ENCODE peak calls at places on chromosomes 16 and 17, in four cellular contexts. One of them, this sample, is unnamed.

GRCh38 chr17:28745777-28746473 is 2.1 kb downstream of the TRAF4 start:
- DNase-seq in foreskin fibroblast: no peak
- DNase-seq in astrocyte of the cerebellum: no peak
- DNase-seq in thoracic aorta: no peak
- DNase-seq in this sample: no peak

GRCh38 chr17:36825113-36825955 is 111.9 kb upstream of the LHX1 start:
- DNase-seq in foreskin fibroblast: no peak
- DNase-seq in astrocyte of the cerebellum: no peak
- DNase-seq in thoracic aorta: no peak
- DNase-seq in this sample: no peak

GRCh38 chr16:54290203-54291106 is 3.9 kb upstream of the IRX3 start:
- DNase-seq in foreskin fibroblast: no peak
- DNase-seq in astrocyte of the cerebellum: no peak
- DNase-seq in thoracic aorta: no peak
- DNase-seq in this sample: no peak

GRCh38 chr16:70772493-70772892 is 28.5 kb downstream of the VAC14 start:
- DNase-seq in foreskin fibroblast: peak; percentile 44
- DNase-seq in astrocyte of the cerebellum: no peak
- DNase-seq in thoracic aorta: no peak
- DNase-seq in this sample: no peak

GRCh38 chr16:55169780-55170179 is 154.2 kb upstream of the IRX6 start:
- DNase-seq in foreskin fibroblast: no peak
- DNase-seq in astrocyte of the cerebellum: no peak
- DNase-seq in thoracic aorta: no peak
- DNase-seq in this sample: no peak

GRCh38 chr16:4364196-4365013 is 7.2 kb upstream of the VASN start:
- DNase-seq in foreskin fibroblast: no peak
- DNase-seq in astrocyte of the cerebellum: no peak
- DNase-seq in thoracic aorta: no peak
- DNase-seq in this sample: no peak

GRCh38 chr16:70152578-70153302 is 20.8 kb upstream of the CLEC18C start:
- DNase-seq in foreskin fibroblast: no peak
- DNase-seq in astrocyte of the cerebellum: no peak
- DNase-seq in thoracic aorta: no peak
- DNase-seq in this sample: no peak

GRCh38 chr17:50046179-50046578 is 9.7 kb upstream of the ITGA3 start:
- DNase-seq in foreskin fibroblast: no peak
- DNase-seq in astrocyte of the cerebellum: no peak
- DNase-seq in thoracic aorta: no peak
- DNase-seq in this sample: no peak

GRCh38 chr17:58005031-58005727 is 1.9 kb downstream of the SRSF1 start:
- DNase-seq in foreskin fibroblast: no peak
- DNase-seq in astrocyte of the cerebellum: no peak
- DNase-seq in thoracic aorta: no peak
- DNase-seq in this sample: no peak

GRCh38 chr16:30953511-30954124 is 3.9 kb upstream of the SETD1A start:
- DNase-seq in foreskin fibroblast: peak; percentile 60
- DNase-seq in astrocyte of the cerebellum: peak; percentile 47
- DNase-seq in thoracic aorta: no peak
- DNase-seq in this sample: peak; percentile 45

GRCh38 chr17:52383493-52384100 is 225.1 kb upstream of the CA10 start:
- DNase-seq in foreskin fibroblast: no peak
- DNase-seq in astrocyte of the cerebellum: no peak
- DNase-seq in thoracic aorta: no peak
- DNase-seq in this sample: peak; percentile 1

GRCh38 chr16:16001856-16002255 is 52.4 kb downstream of the ABCC1 start:
- DNase-seq in foreskin fibroblast: no peak
- DNase-seq in astrocyte of the cerebellum: no peak
- DNase-seq in thoracic aorta: no peak
- DNase-seq in this sample: no peak

DNA sequence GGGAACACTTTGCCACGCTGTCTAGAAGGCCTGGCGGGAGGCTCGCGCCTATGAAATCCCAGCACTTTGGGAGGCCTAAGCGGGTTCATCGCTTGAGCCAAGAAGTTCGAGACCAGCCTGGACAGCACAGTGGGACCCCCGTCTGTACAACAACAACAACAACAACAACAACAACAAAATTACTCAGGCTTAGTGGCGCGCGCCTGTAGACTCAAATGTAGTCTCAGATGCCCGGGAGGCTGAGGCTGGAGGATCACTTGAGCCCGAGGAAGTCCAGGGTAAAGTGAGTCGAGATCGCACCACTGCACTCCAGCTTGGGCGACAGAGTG is 297 bp upstream of the SLFN13 start:
- DNase-seq in foreskin fibroblast: no peak
- DNase-seq in astrocyte of the cerebellum: no peak
- DNase-seq in thoracic aorta: no peak
- DNase-seq in this sample: no peak
- H3K4me3 ChIP-seq in foreskin fibroblast: peak overlapping the region; percentile 47
- H3K4me3 ChIP-seq in astrocyte of the cerebellum: peak overlapping the region; percentile 45
- H3K4me3 ChIP-seq in thoracic aorta: peak overlapping the region; percentile 82
- H3K4me3 ChIP-seq in this sample: peak overlapping the region; percentile 46

GRCh38 chr17:81840826-81841778 is 6.3 kb upstream of the PPP1R27 start:
- DNase-seq in foreskin fibroblast: no peak
- DNase-seq in astrocyte of the cerebellum: no peak
- DNase-seq in thoracic aorta: no peak
- DNase-seq in this sample: no peak
- H3K4me3 ChIP-seq in foreskin fibroblast: no peak overlapping the region
- H3K4me3 ChIP-seq in astrocyte of the cerebellum: no peak overlapping the region
- H3K4me3 ChIP-seq in thoracic aorta: no peak overlapping the region
- H3K4me3 ChIP-seq in this sample: no peak overlapping the region

GRCh38 chr17:78125976-78126894 is 2.3 kb downstream of the TMC6 start:
- DNase-seq in foreskin fibroblast: no peak
- DNase-seq in astrocyte of the cerebellum: no peak
- DNase-seq in thoracic aorta: no peak
- DNase-seq in this sample: no peak
- H3K4me3 ChIP-seq in foreskin fibroblast: no peak overlapping the region
- H3K4me3 ChIP-seq in astrocyte of the cerebellum: no peak overlapping the region
- H3K4me3 ChIP-seq in thoracic aorta: no peak overlapping the region
- H3K4me3 ChIP-seq in this sample: no peak overlapping the region

DNA sequence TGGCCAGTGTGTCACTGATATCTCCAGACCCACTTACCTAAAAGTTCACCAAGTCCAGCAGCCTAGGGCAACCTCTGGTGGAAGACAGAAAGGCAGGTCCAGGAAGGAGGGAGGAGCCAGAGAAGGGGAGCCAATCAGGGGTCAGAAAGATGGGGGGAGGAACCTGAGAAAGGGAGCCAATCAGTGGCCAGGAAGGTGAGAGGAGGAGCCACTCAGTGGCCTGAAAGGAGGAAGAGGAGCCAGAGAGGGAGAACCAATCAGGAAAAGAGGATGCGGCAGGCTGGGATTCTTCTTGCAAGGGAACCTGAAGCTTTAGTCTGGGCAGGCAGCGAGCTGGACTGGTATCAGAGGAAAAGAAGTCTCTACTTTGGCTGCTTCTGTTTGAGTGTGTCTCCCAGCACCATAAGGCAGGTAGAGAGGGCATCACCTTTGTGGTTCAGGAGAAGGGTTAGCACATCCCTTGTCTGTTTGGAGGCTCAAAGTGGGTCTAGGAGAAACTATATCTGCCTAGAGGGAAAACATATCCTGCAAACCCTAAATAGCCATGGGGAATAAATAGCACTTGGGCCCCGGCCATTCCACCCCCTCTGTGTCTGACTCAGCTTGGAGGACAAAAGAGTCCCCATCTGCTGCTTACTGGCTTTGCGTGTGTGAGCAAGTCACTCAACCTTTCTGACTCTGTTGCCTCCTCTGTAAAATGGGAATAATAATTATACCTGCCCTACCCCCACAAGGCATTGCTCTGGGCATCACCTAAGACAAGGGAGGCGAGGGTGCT is 43.4 kb upstream of the CRHR1 start:
- DNase-seq in foreskin fibroblast: no peak
- DNase-seq in astrocyte of the cerebellum: no peak
- DNase-seq in thoracic aorta: no peak
- DNase-seq in this sample: peak; percentile 14
- H3K4me3 ChIP-seq in foreskin fibroblast: no peak overlapping the region
- H3K4me3 ChIP-seq in astrocyte of the cerebellum: no peak overlapping the region
- H3K4me3 ChIP-seq in thoracic aorta: no peak overlapping the region
- H3K4me3 ChIP-seq in this sample: no peak overlapping the region

GRCh38 chr17:43998552-43998951 is 5.9 kb upstream of the NAGS start:
- DNase-seq in foreskin fibroblast: peak; percentile 58
- DNase-seq in astrocyte of the cerebellum: no peak
- DNase-seq in thoracic aorta: no peak
- DNase-seq in this sample: no peak

GRCh38 chr17:43999024-43999423 is 5.4 kb upstream of the NAGS start:
- DNase-seq in foreskin fibroblast: no peak
- DNase-seq in astrocyte of the cerebellum: no peak
- DNase-seq in thoracic aorta: no peak
- DNase-seq in this sample: no peak

GRCh38 chr17:43992641-43993040 is 11.8 kb upstream of the NAGS start:
- DNase-seq in foreskin fibroblast: no peak
- DNase-seq in astrocyte of the cerebellum: no peak
- DNase-seq in thoracic aorta: no peak
- DNase-seq in this sample: no peak

GRCh38 chr17:43994272-43995149 is 9.9 kb upstream of the NAGS start:
- DNase-seq in foreskin fibroblast: no peak
- DNase-seq in astrocyte of the cerebellum: no peak
- DNase-seq in thoracic aorta: no peak
- DNase-seq in this sample: no peak

GRCh38 chr17:43995150-43995471 is 9.3 kb upstream of the NAGS start:
- DNase-seq in foreskin fibroblast: no peak
- DNase-seq in astrocyte of the cerebellum: no peak
- DNase-seq in thoracic aorta: no peak
- DNase-seq in this sample: no peak
- H3K4me3 ChIP-seq in foreskin fibroblast: peak overlapping the region; percentile 39
- H3K4me3 ChIP-seq in astrocyte of the cerebellum: peak overlapping the region; percentile 40
- H3K4me3 ChIP-seq in thoracic aorta: no peak overlapping the region
- H3K4me3 ChIP-seq in this sample: peak overlapping the region; percentile 38

DNA sequence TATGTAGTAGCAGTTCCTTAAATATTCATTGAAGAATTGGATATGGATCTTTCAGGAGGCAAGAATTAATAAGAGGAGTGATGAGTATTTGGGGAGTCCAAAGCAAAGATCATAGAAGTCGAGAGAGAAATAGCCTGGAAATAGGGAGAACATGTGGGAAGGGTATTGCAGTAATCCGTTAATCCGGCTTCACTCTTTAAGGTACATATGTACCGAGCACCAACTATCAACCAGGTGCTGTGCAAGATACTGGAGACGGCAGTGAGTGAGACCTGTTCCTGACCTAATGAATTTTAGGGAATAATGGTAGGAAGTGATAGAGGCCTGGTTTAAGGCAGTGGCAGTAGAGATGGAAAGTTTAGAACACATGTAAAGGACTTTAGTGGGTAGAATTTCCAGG is 1.1 kb downstream of the ELP5 start:
- DNase-seq in foreskin fibroblast: no peak
- DNase-seq in astrocyte of the cerebellum: no peak
- DNase-seq in thoracic aorta: no peak
- DNase-seq in this sample: no peak
- H3K4me3 ChIP-seq in foreskin fibroblast: peak overlapping the region; percentile 54
- H3K4me3 ChIP-seq in astrocyte of the cerebellum: peak overlapping the region; percentile 84
- H3K4me3 ChIP-seq in thoracic aorta: peak overlapping the region; percentile 98
- H3K4me3 ChIP-seq in this sample: peak overlapping the region; percentile 96

DNA sequence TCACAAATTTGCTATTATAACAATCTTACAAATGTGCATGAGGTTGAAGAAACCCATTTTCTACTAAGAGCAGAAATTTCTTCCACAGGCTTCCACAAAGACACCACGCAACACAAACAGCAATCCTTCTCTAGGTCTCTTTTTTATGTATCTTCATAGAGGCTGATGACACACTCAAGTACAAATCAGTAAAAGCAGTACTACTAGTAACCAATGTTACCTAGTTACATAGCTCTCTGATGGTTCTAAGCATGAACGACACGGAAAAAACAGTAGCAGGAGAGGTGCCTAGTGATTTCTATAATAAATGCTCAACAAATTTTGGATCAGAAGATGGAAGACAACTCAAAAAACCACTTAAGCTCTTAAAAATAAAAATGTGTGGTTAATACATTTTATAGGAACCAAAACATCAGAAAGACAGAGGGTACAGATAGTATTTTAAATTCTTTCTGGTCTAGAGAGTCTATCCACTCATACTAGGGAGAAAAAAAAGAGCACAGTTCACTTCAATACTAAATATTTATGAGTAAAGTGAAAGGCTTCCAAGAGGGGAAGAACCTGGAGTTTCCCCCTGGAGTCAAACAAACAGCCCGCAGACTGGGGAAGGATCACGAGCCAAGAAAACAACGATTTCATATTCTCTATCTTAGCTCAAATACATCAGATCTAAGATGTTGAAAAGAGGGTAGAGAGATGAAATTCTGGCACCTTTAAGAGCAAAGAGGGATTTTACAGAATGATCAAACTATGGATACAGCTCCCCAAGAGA is 40.2 kb downstream of the SMG6 start:
- DNase-seq in foreskin fibroblast: no peak
- DNase-seq in astrocyte of the cerebellum: peak; percentile 46
- DNase-seq in thoracic aorta: no peak
- DNase-seq in this sample: no peak
- H3K4me3 ChIP-seq in foreskin fibroblast: no peak overlapping the region
- H3K4me3 ChIP-seq in astrocyte of the cerebellum: no peak overlapping the region
- H3K4me3 ChIP-seq in thoracic aorta: no peak overlapping the region
- H3K4me3 ChIP-seq in this sample: no peak overlapping the region

GRCh38 chr16:85613609-85614337 is 651 bp downstream of the GSE1 start:
- DNase-seq in foreskin fibroblast: no peak
- DNase-seq in astrocyte of the cerebellum: no peak
- DNase-seq in thoracic aorta: no peak
- DNase-seq in this sample: no peak

GRCh38 chr16:85614338-85615013 is 1.4 kb downstream of the GSE1 start:
- DNase-seq in foreskin fibroblast: no peak
- DNase-seq in astrocyte of the cerebellum: no peak
- DNase-seq in thoracic aorta: no peak
- DNase-seq in this sample: no peak

GRCh38 chr16:85616608-85617311 is 3.6 kb downstream of the GSE1 start:
- DNase-seq in foreskin fibroblast: no peak
- DNase-seq in astrocyte of the cerebellum: no peak
- DNase-seq in thoracic aorta: no peak
- DNase-seq in this sample: no peak

GRCh38 chr16:85615852-85616607 is 2.9 kb downstream of the GSE1 start:
- DNase-seq in foreskin fibroblast: peak; percentile 39
- DNase-seq in astrocyte of the cerebellum: peak; percentile 57
- DNase-seq in thoracic aorta: no peak
- DNase-seq in this sample: peak; percentile 36

GRCh38 chr16:85615014-85615851 is 2.1 kb downstream of the GSE1 start:
- DNase-seq in foreskin fibroblast: no peak
- DNase-seq in astrocyte of the cerebellum: no peak
- DNase-seq in thoracic aorta: no peak
- DNase-seq in this sample: no peak
- H3K4me3 ChIP-seq in foreskin fibroblast: no peak overlapping the region
- H3K4me3 ChIP-seq in astrocyte of the cerebellum: no peak overlapping the region
- H3K4me3 ChIP-seq in thoracic aorta: peak overlapping the region; percentile 35
- H3K4me3 ChIP-seq in this sample: no peak overlapping the region

This sample was measured in HFF-Myc.